ENCODE peak calls at places on chromosomes 6 and 20, in six cellular contexts. Y is CD8-positive, alpha-beta memory T cell; T is head of caudate nucleus; C is brain pericyte; B is Jurkat, Clone E6-1; L is activated CD4-positive, alpha-beta memory T cell treated with anti-CD3 and anti-CD28 coated beads, Interleukin-2, amount 10 ng/mL, durations not matched to agents 7 days and 5 days. Q is an unnamed sample.

GRCh38 chr6:15887491-15888461 is 224.9 kb upstream of the DTNBP1 start:
- DNase-seq in Y (no peak), T (no peak), C (no peak), B (no peak), L (no peak), Q (no peak)

GRCh38 chr6:90595854-90596253 is 9.0 kb upstream of the MAP3K7 start:
- DNase-seq in Y (no peak), T (no peak), C (no peak), B (no peak), L (no peak), Q (no peak)

GRCh38 chr6:51814418-51814817 is 273.0 kb downstream of the PKHD1 start:
- DNase-seq in Y (no peak), T (no peak), C (no peak), B (no peak), L (no peak), Q (no peak)

GRCh38 chr6:45920819-45921511 is 94.7 kb downstream of the CLIC5 start:
- DNase-seq in Y (no peak), T (no peak), C (no peak), B (no peak), L (no peak), Q (no peak)

GRCh38 chr6:152087701-152088100 is 280.2 kb downstream of the ESR1 start:
- DNase-seq in Y (no peak), T (no peak), C (no peak), B (no peak), L (no peak), Q (no peak)

GRCh38 chr6:21946298-21946783 is 350.5 kb downstream of the PRL start:
- DNase-seq in Y (no peak), T (no peak), C (peak), B (no peak), L (no peak), Q (peak)

GRCh38 chr6:41654433-41655020 is 16.3 kb downstream of the MDFI start:
- DNase-seq in Y (no peak), T (no peak), C (no peak), B (no peak), L (no peak), Q (no peak)

GRCh38 chr6:137043710-137044365 is 927 bp downstream of the IL20RA start:
- DNase-seq in Y (peak), T (peak), C (peak), B (no peak), L (no peak), Q (no peak)

GRCh38 chr20:2114990-2115681 is 13.5 kb downstream of the STK35 start:
- DNase-seq in Y (no peak), T (no peak), C (no peak), B (no peak), L (no peak), Q (no peak)

GRCh38 chr20:11585752-11586352 is 331.8 kb upstream of the BTBD3 start:
- DNase-seq in Y (no peak), T (no peak), C (no peak), B (peak), L (no peak), Q (no peak)

GRCh38 chr20:17895641-17896246 is 72.8 kb downstream of the SNX5 start:
- DNase-seq in Y (no peak), T (peak), C (no peak), B (no peak), L (peak), Q (no peak)

GRCh38 chr6:119187596-119187995 is 109.1 kb upstream of the FAM184A start:
- DNase-seq in Y (no peak), T (no peak), C (no peak), B (no peak), L (no peak), Q (no peak)

GRCh38 chr6:100454571-100455229 is 10.0 kb downstream of the SIM1 start:
- DNase-seq in Y (no peak), T (no peak), C (no peak), B (no peak), L (no peak), Q (no peak)